ENCODE peak calls at places on chromosomes 13 and 19, in eight cellular contexts. One of them, this sample, is unnamed.

GRCh38 chr19:19192910-19193423 is 909 bp downstream of the RFXANK start:
- DNase-seq in effector memory CD4-positive, alpha-beta T cell: no peak
- DNase-seq in PC-3: no peak
- DNase-seq in tibial nerve: no peak
- DNase-seq in IMR-90: no peak
- DNase-seq in endodermal cell: no peak
- DNase-seq in uterus: no peak
- DNase-seq in right cardiac atrium: no peak
- DNase-seq in this sample: no peak

GRCh38 chr13:80047406-80047805 is 293.5 kb downstream of the SPRY2 start:
- DNase-seq in uterus: no peak
- DNase-seq in effector memory CD4-positive, alpha-beta T cell: no peak
- DNase-seq in right cardiac atrium: no peak
- DNase-seq in endodermal cell: no peak
- DNase-seq in tibial nerve: no peak
- DNase-seq in PC-3: peak; percentile 45
- DNase-seq in IMR-90: peak; percentile 69
- DNase-seq in this sample: no peak

GRCh38 chr13:54852831-54853230 is 1824.2 kb downstream of the OLFM4 start:
- DNase-seq in effector memory CD4-positive, alpha-beta T cell: no peak
- DNase-seq in IMR-90: no peak
- DNase-seq in endodermal cell: no peak
- DNase-seq in uterus: no peak
- DNase-seq in tibial nerve: no peak
- DNase-seq in right cardiac atrium: no peak
- DNase-seq in PC-3: no peak
- DNase-seq in this sample: no peak

GRCh38 chr13:20043207-20043925 is 84.8 kb downstream of the ZMYM2 start:
- DNase-seq in effector memory CD4-positive, alpha-beta T cell: no peak
- DNase-seq in uterus: no peak
- DNase-seq in tibial nerve: no peak
- DNase-seq in PC-3: no peak
- DNase-seq in right cardiac atrium: peak; percentile 17
- DNase-seq in endodermal cell: no peak
- DNase-seq in IMR-90: no peak
- DNase-seq in this sample: peak; percentile 65

GRCh38 chr19:43564800-43565199 is 10.5 kb downstream of the XRCC1 start:
- DNase-seq in uterus: no peak
- DNase-seq in IMR-90: no peak
- DNase-seq in endodermal cell: no peak
- DNase-seq in PC-3: no peak
- DNase-seq in tibial nerve: no peak
- DNase-seq in right cardiac atrium: no peak
- DNase-seq in effector memory CD4-positive, alpha-beta T cell: no peak
- DNase-seq in this sample: no peak

GRCh38 chr19:8265872-8266271 is 42.3 kb downstream of the CD320 start:
- DNase-seq in uterus: no peak
- DNase-seq in IMR-90: no peak
- DNase-seq in right cardiac atrium: no peak
- DNase-seq in effector memory CD4-positive, alpha-beta T cell: no peak
- DNase-seq in tibial nerve: no peak
- DNase-seq in endodermal cell: no peak
- DNase-seq in PC-3: no peak
- DNase-seq in this sample: no peak

GRCh38 chr13:80133631-80134083 is 207.3 kb downstream of the SPRY2 start:
- DNase-seq in uterus: no peak
- DNase-seq in endodermal cell: no peak
- DNase-seq in IMR-90: no peak
- DNase-seq in right cardiac atrium: no peak
- DNase-seq in PC-3: no peak
- DNase-seq in effector memory CD4-positive, alpha-beta T cell: no peak
- DNase-seq in tibial nerve: no peak
- DNase-seq in this sample: no peak

GRCh38 chr19:55266840-55267239 is 8.0 kb upstream of the PPP6R1 start:
- DNase-seq in PC-3: no peak
- DNase-seq in effector memory CD4-positive, alpha-beta T cell: no peak
- DNase-seq in endodermal cell: no peak
- DNase-seq in uterus: no peak
- DNase-seq in tibial nerve: no peak
- DNase-seq in right cardiac atrium: no peak
- DNase-seq in IMR-90: no peak
- DNase-seq in this sample: no peak

GRCh38 chr13:28611654-28612131 is 47.2 kb upstream of the POMP start:
- DNase-seq in right cardiac atrium: no peak
- DNase-seq in uterus: no peak
- DNase-seq in effector memory CD4-positive, alpha-beta T cell: no peak
- DNase-seq in PC-3: no peak
- DNase-seq in endodermal cell: no peak
- DNase-seq in tibial nerve: no peak
- DNase-seq in IMR-90: peak; percentile 44
- DNase-seq in this sample: no peak

GRCh38 chr13:66665991-66666390 is 564.1 kb downstream of the PCDH9 start:
- DNase-seq in tibial nerve: no peak
- DNase-seq in endodermal cell: peak; percentile 63
- DNase-seq in effector memory CD4-positive, alpha-beta T cell: no peak
- DNase-seq in PC-3: peak; percentile 33
- DNase-seq in right cardiac atrium: peak; percentile 20
- DNase-seq in IMR-90: peak; percentile 88
- DNase-seq in uterus: no peak
- DNase-seq in this sample: peak; percentile 46

GRCh38 chr13:33312150-33312908 is 26.8 kb upstream of the STARD13 start:
- DNase-seq in right cardiac atrium: no peak
- DNase-seq in uterus: no peak
- DNase-seq in IMR-90: peak; percentile 37
- DNase-seq in effector memory CD4-positive, alpha-beta T cell: no peak
- DNase-seq in endodermal cell: no peak
- DNase-seq in tibial nerve: no peak
- DNase-seq in PC-3: no peak
- DNase-seq in this sample: no peak

GRCh38 chr13:66210677-66211076 is 1019.5 kb downstream of the PCDH9 start:
- DNase-seq in right cardiac atrium: no peak
- DNase-seq in IMR-90: peak; percentile 91
- DNase-seq in endodermal cell: no peak
- DNase-seq in uterus: no peak
- DNase-seq in PC-3: peak; percentile 76
- DNase-seq in effector memory CD4-positive, alpha-beta T cell: no peak
- DNase-seq in tibial nerve: no peak
- DNase-seq in this sample: no peak

GRCh38 chr19:6066661-6067646 is 43.3 kb downstream of the RFX2 start:
- DNase-seq in endodermal cell: peak; percentile 92
- DNase-seq in uterus: peak; percentile 94
- DNase-seq in effector memory CD4-positive, alpha-beta T cell: peak; percentile 56
- DNase-seq in tibial nerve: peak; percentile 85
- DNase-seq in right cardiac atrium: peak; percentile 98
- DNase-seq in PC-3: peak; percentile 92
- DNase-seq in IMR-90: peak; percentile 86
- DNase-seq in this sample: peak; percentile 97

GRCh38 chr13:68692049-68692448 is 1415.6 kb upstream of the ATXN8OS start:
- DNase-seq in endodermal cell: no peak
- DNase-seq in tibial nerve: no peak
- DNase-seq in uterus: no peak
- DNase-seq in effector memory CD4-positive, alpha-beta T cell: no peak
- DNase-seq in IMR-90: no peak
- DNase-seq in right cardiac atrium: no peak
- DNase-seq in PC-3: no peak
- DNase-seq in this sample: no peak

GRCh38 chr13:74554581-74555290 is 420.5 kb upstream of the KLF12 start:
- DNase-seq in effector memory CD4-positive, alpha-beta T cell: no peak
- DNase-seq in PC-3: no peak
- DNase-seq in tibial nerve: no peak
- DNase-seq in endodermal cell: no peak
- DNase-seq in IMR-90: no peak
- DNase-seq in right cardiac atrium: no peak
- DNase-seq in uterus: no peak
- DNase-seq in this sample: no peak

GRCh38 chr13:47639716-47640447 is 361.2 kb downstream of the SUCLA2 start:
- DNase-seq in IMR-90: no peak
- DNase-seq in right cardiac atrium: no peak
- DNase-seq in uterus: no peak
- DNase-seq in effector memory CD4-positive, alpha-beta T cell: no peak
- DNase-seq in endodermal cell: no peak
- DNase-seq in tibial nerve: no peak
- DNase-seq in PC-3: peak; percentile 2
- DNase-seq in this sample: no peak

GRCh38 chr13:28128030-28128429 is 10.3 kb upstream of the PAN3 start:
- DNase-seq in tibial nerve: no peak
- DNase-seq in effector memory CD4-positive, alpha-beta T cell: no peak
- DNase-seq in IMR-90: no peak
- DNase-seq in PC-3: no peak
- DNase-seq in right cardiac atrium: no peak
- DNase-seq in endodermal cell: no peak
- DNase-seq in uterus: no peak
- DNase-seq in this sample: no peak

GRCh38 chr19:15374796-15375440 is 4.7 kb downstream of the AKAP8 start:
- DNase-seq in right cardiac atrium: peak; percentile 75
- DNase-seq in PC-3: no peak
- DNase-seq in effector memory CD4-positive, alpha-beta T cell: no peak
- DNase-seq in IMR-90: no peak
- DNase-seq in tibial nerve: no peak
- DNase-seq in uterus: peak; percentile 46
- DNase-seq in endodermal cell: no peak
- DNase-seq in this sample: peak; percentile 77

GRCh38 chr19:52809801-52810200 is 11.6 kb downstream of the ZNF28 start:
- DNase-seq in PC-3: no peak
- DNase-seq in IMR-90: no peak
- DNase-seq in right cardiac atrium: no peak
- DNase-seq in uterus: no peak
- DNase-seq in endodermal cell: no peak
- DNase-seq in tibial nerve: no peak
- DNase-seq in effector memory CD4-positive, alpha-beta T cell: no peak
- DNase-seq in this sample: no peak

GRCh38 chr13:44622259-44622658 is 46.1 kb upstream of the TSC22D1 start:
- DNase-seq in effector memory CD4-positive, alpha-beta T cell: no peak
- DNase-seq in PC-3: no peak
- DNase-seq in IMR-90: no peak
- DNase-seq in uterus: no peak
- DNase-seq in endodermal cell: no peak
- DNase-seq in tibial nerve: no peak
- DNase-seq in right cardiac atrium: no peak
- DNase-seq in this sample: no peak

GRCh38 chr19:2084993-2085720 is 11.0 kb downstream of the MOB3A start:
- DNase-seq in uterus: no peak
- DNase-seq in PC-3: peak; percentile 59
- DNase-seq in effector memory CD4-positive, alpha-beta T cell: peak; percentile 90
- DNase-seq in tibial nerve: no peak
- DNase-seq in IMR-90: no peak
- DNase-seq in endodermal cell: no peak
- DNase-seq in right cardiac atrium: peak; percentile 65
- DNase-seq in this sample: peak; percentile 87

GRCh38 chr13:113493315-113493951 is 2.9 kb upstream of the DCUN1D2 start:
- DNase-seq in PC-3: peak; percentile 92
- DNase-seq in right cardiac atrium: no peak
- DNase-seq in tibial nerve: no peak
- DNase-seq in endodermal cell: no peak
- DNase-seq in IMR-90: peak; percentile 99
- DNase-seq in uterus: no peak
- DNase-seq in effector memory CD4-positive, alpha-beta T cell: no peak
- DNase-seq in this sample: no peak
- H3K4me3 ChIP-seq in PC-3: peak overlapping the region; percentile 92
- H3K4me3 ChIP-seq in right cardiac atrium: no peak overlapping the region
- H3K4me3 ChIP-seq in tibial nerve: no peak overlapping the region
- H3K4me3 ChIP-seq in endodermal cell: peak overlapping the region; percentile 81
- H3K4me3 ChIP-seq in IMR-90: no peak overlapping the region
- H3K4me3 ChIP-seq in uterus: no peak overlapping the region
- H3K4me3 ChIP-seq in effector memory CD4-positive, alpha-beta T cell: no peak overlapping the region
- H3K4me3 ChIP-seq in this sample: peak overlapping the region; percentile 24

DNA sequence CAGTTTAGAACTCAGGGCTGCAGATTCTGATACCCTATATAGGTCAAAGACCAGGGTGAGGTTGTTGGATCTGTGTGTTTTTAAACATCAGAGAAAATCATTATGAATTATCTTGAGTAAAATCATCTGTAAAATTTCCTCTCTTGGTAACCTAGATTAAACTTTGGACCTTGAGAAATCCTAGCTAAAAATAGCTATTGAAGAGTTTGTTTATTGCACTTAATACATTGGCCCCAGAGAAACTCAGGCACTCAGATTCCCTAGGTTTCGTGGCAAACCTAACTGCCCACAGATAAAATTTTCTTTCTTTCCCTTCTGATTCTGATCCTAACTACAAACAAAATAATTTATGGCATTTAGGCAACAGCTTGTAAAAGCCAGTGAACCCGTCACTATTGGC is 102.3 kb downstream of the GPC6 start:
- DNase-seq in endodermal cell: no peak
- DNase-seq in PC-3: no peak
- DNase-seq in effector memory CD4-positive, alpha-beta T cell: no peak
- DNase-seq in right cardiac atrium: no peak
- DNase-seq in uterus: no peak
- DNase-seq in tibial nerve: no peak
- DNase-seq in IMR-90: peak; percentile 16
- DNase-seq in this sample: no peak
- H3K9me3 ChIP-seq in endodermal cell: no peaks in the 10 kb centered on the region
- H3K9me3 ChIP-seq in PC-3: no peaks in the 10 kb centered on the region
- H3K9me3 ChIP-seq in effector memory CD4-positive, alpha-beta T cell: no peaks in the 10 kb centered on the region
- H3K9me3 ChIP-seq in right cardiac atrium: no peaks in the 10 kb centered on the region
- H3K9me3 ChIP-seq in uterus: no peaks in the 10 kb centered on the region
- H3K9me3 ChIP-seq in tibial nerve: no peaks in the 10 kb centered on the region
- H3K9me3 ChIP-seq in IMR-90: no peaks in the 10 kb centered on the region
- H3K9me3 ChIP-seq in this sample: no peaks in the 10 kb centered on the region

GRCh38 chr19:5045956-5046338 is 77.0 kb downstream of the KDM4B start:
- DNase-seq in IMR-90: no peak
- DNase-seq in effector memory CD4-positive, alpha-beta T cell: no peak
- DNase-seq in endodermal cell: no peak
- DNase-seq in uterus: no peak
- DNase-seq in right cardiac atrium: no peak
- DNase-seq in PC-3: no peak
- DNase-seq in tibial nerve: no peak
- DNase-seq in this sample: no peak
- H3K27ac ChIP-seq in IMR-90: no peak overlapping the region
- H3K27ac ChIP-seq in effector memory CD4-positive, alpha-beta T cell: no peak overlapping the region
- H3K27ac ChIP-seq in endodermal cell: peak overlapping the region; percentile 78
- H3K27ac ChIP-seq in uterus: no peak overlapping the region
- H3K27ac ChIP-seq in right cardiac atrium: no peak overlapping the region
- H3K27ac ChIP-seq in PC-3: peak overlapping the region; percentile 87
- H3K27ac ChIP-seq in tibial nerve: no peak overlapping the region
- H3K27ac ChIP-seq in this sample: no peak overlapping the region

DNA sequence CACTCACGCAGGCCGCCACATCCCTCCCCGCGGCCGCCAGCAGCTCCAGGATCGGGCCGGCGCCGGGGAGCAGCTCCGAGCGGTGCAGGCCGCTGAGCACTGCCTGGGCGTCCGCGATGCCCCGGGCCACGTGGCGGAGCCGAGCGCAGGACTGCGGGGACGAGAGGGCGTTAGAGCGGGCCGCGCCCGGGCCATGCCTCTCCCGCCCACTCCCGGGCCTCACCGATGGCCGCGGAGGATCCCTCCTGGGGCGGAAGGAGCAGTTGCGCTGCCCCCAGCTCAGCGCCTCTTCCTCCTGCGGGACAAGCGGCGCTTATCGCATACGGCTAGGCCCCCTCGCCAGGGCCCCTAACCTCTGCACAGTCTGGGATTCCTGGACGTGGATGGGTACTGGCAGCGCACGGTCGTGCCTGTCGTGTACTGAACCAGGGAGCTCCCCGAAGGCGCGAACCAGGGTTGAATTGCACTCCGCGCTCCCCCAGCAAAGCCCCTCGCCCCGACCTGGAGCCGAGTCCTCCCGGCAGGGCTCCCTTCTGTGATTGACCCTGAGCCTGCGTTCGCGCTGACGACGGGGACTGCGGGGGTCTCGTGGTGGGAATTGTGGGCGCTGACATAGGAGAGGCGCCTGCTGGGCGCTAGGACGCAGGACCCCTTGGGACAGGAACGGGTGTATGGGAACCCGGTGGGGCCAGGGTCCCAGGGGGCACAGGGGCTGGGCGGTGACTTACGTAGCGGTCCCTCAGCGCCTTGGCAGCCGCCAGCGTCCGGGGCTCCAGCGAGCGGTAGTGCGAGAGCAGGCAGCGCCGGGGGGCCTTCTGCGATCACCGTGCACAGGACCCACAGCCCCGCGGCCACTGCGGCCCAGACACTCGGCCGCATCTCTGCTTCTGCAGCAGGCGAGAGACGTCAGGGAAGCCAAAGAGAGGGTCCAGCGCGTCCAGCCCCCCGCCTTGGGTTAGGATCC is 673 bp downstream of the IFNL4 start:
- DNase-seq in IMR-90: no peak
- DNase-seq in right cardiac atrium: no peak
- DNase-seq in uterus: no peak
- DNase-seq in effector memory CD4-positive, alpha-beta T cell: no peak
- DNase-seq in endodermal cell: peak; percentile 79
- DNase-seq in tibial nerve: no peak
- DNase-seq in PC-3: no peak
- DNase-seq in this sample: no peak
- H3K4me3 ChIP-seq in IMR-90: no peak overlapping the region
- H3K4me3 ChIP-seq in right cardiac atrium: no peak overlapping the region
- H3K4me3 ChIP-seq in uterus: no peak overlapping the region
- H3K4me3 ChIP-seq in effector memory CD4-positive, alpha-beta T cell: peak overlapping the region; percentile 22
- H3K4me3 ChIP-seq in endodermal cell: no peak overlapping the region
- H3K4me3 ChIP-seq in tibial nerve: no peak overlapping the region
- H3K4me3 ChIP-seq in PC-3: no peak overlapping the region
- H3K4me3 ChIP-seq in this sample: no peak overlapping the region

This sample was measured in aorta.